ENCODE peak calls at places on chromosomes 16 and 17, in seven cellular contexts. X is tibial nerve, R is PC-9, O is Peyer's patch, C is dorsolateral prefrontal cortex, A is colonic mucosa, K is DND-41. Q is an unnamed sample.

GRCh38 chr17:35738519-35739133 is 7.2 kb downstream of the RASL10B start:
- DNase-seq in O (no peak), R (no peak), X (no peak), K (no peak), A (no peak), C (no peak), Q (no peak)

GRCh38 chr16:31071861-31072260 is 2.2 kb downstream of the ZNF668 start:
- DNase-seq in A (no peak), O (no peak), K (no peak), C (no peak), X (no peak), R (no peak), Q (peak; percentile 19)

GRCh38 chr16:2473999-2474876 is 689 bp upstream of the TBC1D24 start:
- DNase-seq in A (peak; percentile 58), X (no peak), K (peak; percentile 62), C (no peak), O (peak; percentile 71), R (no peak), Q (peak; percentile 53)

GRCh38 chr17:78675836-78676235 is 98.6 kb upstream of the DNAH17 start:
- DNase-seq in O (peak; percentile 38), C (no peak), K (no peak), X (no peak), A (no peak), R (no peak), Q (no peak)

GRCh38 chr16:79509221-79509631 is 91.3 kb downstream of the MAF start:
- DNase-seq in A (no peak), K (no peak), X (peak; percentile 21), R (no peak), O (peak; percentile 46), C (peak; percentile 24), Q (no peak)

GRCh38 chr17:57916925-57917858 is 38.0 kb downstream of the CUEDC1 start:
- DNase-seq in X (no peak), R (no peak), C (no peak), K (no peak), O (peak; percentile 70), A (no peak), Q (no peak)

GRCh38 chr17:921161-921560 is 58.4 kb downstream of the NXN start:
- DNase-seq in C (no peak), X (no peak), K (no peak), O (no peak), A (no peak), R (no peak), Q (no peak)

GRCh38 chr16:6231351-6231750 is 1101.3 kb upstream of the RBFOX1 start:
- DNase-seq in K (no peak), A (no peak), X (no peak), R (no peak), C (no peak), O (no peak), Q (no peak)

GRCh38 chr16:50742521-50743150 is 750 bp downstream of the CYLD start:
- DNase-seq in A (peak; percentile 29), X (no peak), R (no peak), C (no peak), K (peak; percentile 27), O (peak; percentile 71), Q (peak; percentile 48)

GRCh38 chr17:956905-957304 is 22.7 kb downstream of the NXN start:
- DNase-seq in R (peak; percentile 74), C (no peak), O (no peak), K (no peak), A (no peak), X (no peak), Q (no peak)

GRCh38 chr16:73066321-73066926 is 18.5 kb upstream of the ZFHX3 start:
- DNase-seq in K (no peak), C (no peak), O (peak; percentile 43), X (no peak), R (no peak), A (no peak), Q (no peak)

GRCh38 chr17:48878920-48879898 is 13.4 kb upstream of the ATP5MC1 start:
- DNase-seq in K (peak; percentile 72), C (no peak), R (peak; percentile 52), X (peak; percentile 61), O (peak; percentile 79), A (peak; percentile 73), Q (peak; percentile 77)

GRCh38 chr17:49213399-49213798 is 2.9 kb downstream of the ABI3 start:
- DNase-seq in X (no peak), R (no peak), A (no peak), K (no peak), O (no peak), C (no peak), Q (no peak)

GRCh38 chr16:50279142-50279865 is 13.0 kb downstream of the ADCY7 start:
- DNase-seq in O (peak; percentile 73), R (no peak), C (no peak), X (peak; percentile 61), A (peak; percentile 79), K (no peak), Q (peak; percentile 36)

GRCh38 chr17:15291674-15292361 is 26.7 kb upstream of the PMP22 start:
- DNase-seq in R (no peak), A (no peak), K (no peak), C (no peak), X (no peak), O (no peak), Q (no peak)

GRCh38 chr17:56603486-56604238 is 10.2 kb downstream of the NOG start:
- DNase-seq in R (no peak), K (no peak), A (no peak), O (no peak), X (no peak), C (no peak), Q (peak; percentile 66)

GRCh38 chr17:76493505-76494167 is 7.6 kb downstream of the RHBDF2 start:
- DNase-seq in A (no peak), R (no peak), O (peak; percentile 74), C (no peak), K (peak; percentile 26), X (no peak), Q (peak; percentile 36)

GRCh38 chr16:84839054-84839453 is 19.3 kb downstream of the CRISPLD2 start:
- DNase-seq in X (no peak), A (no peak), K (no peak), R (no peak), C (no peak), O (no peak), Q (no peak)
- H3K27ac ChIP-seq in X (no peak overlapping the region), A (no peak overlapping the region), K (no peak overlapping the region), R (no peak overlapping the region), C (no peak overlapping the region), O (no peak overlapping the region), Q (peak overlapping the region; percentile 21)

GRCh38 chr16:1422076-1422475 is 1.5 kb upstream of the UQCC4 start:
- DNase-seq in X (no peak), A (no peak), R (no peak), K (no peak), C (no peak), O (no peak), Q (no peak)
- H3K27ac ChIP-seq in X (no peak overlapping the region), A (no peak overlapping the region), R (no peak overlapping the region), K (peak overlapping the region; percentile 52), C (no peak overlapping the region), O (peak overlapping the region; percentile 95), Q (no peak overlapping the region)

DNA sequence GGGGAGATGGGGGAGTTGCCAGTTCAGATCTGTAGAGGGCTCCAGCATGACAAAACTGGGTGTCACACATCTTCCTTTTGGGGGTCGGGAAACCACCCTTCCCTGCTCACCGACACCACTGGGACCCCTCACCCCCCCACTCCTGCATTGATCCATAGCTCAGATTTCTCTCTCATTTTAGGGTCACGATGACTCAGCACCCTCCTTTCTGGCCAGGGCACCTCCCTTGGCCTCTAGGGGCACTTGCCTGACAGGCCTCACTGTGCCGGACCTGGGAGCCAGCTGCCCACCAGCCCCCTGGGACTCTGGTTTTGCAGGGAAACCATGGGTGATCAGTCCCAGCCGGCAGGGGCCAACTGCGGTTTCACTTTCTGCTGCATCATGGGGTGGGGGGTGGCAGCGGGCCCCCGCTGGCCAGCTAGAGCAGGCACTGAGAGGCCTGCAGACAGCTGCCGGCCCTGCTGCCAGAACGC is 239.4 kb downstream of the MRTFB start:
- DNase-seq in A (no peak), X (no peak), R (peak; percentile 52), C (no peak), O (no peak), K (peak; percentile 64), Q (no peak)
- H3K27ac ChIP-seq in A (no peak overlapping the region), X (no peak overlapping the region), R (peak overlapping the region; percentile 99), C (no peak overlapping the region), O (no peak overlapping the region), K (no peak overlapping the region), Q (no peak overlapping the region)

GRCh38 chr17:60369727-60370126 is 22.2 kb downstream of the USP32 start:
- DNase-seq in C (no peak), R (no peak), X (no peak), K (no peak), O (no peak), A (no peak), Q (no peak)

GRCh38 chr17:60372790-60373483 is 19.0 kb downstream of the USP32 start:
- DNase-seq in O (no peak), K (no peak), R (peak; percentile 78), X (no peak), A (no peak), C (no peak), Q (no peak)

GRCh38 chr17:60371416-60371815 is 20.5 kb downstream of the USP32 start:
- DNase-seq in O (no peak), A (no peak), X (no peak), K (no peak), C (no peak), R (no peak), Q (no peak)

GRCh38 chr17:60371818-60372510 is 20.0 kb downstream of the USP32 start:
- DNase-seq in R (no peak), A (no peak), K (no peak), O (no peak), C (no peak), X (no peak), Q (no peak)
- H3K27ac ChIP-seq in R (no peak overlapping the region), A (no peak overlapping the region), K (no peak overlapping the region), O (no peak overlapping the region), C (no peak overlapping the region), X (no peak overlapping the region), Q (no peak overlapping the region)

GRCh38 chr16:56610609-56611111 is 2.3 kb downstream of the MT2A start:
- DNase-seq in A (no peak), X (no peak), O (no peak), R (no peak), K (peak; percentile 55), C (no peak), Q (no peak)
- H3K27ac ChIP-seq in A (peak overlapping the region; percentile 88), X (peak overlapping the region; percentile 76), O (peak overlapping the region; percentile 81), R (peak overlapping the region; percentile 73), K (peak overlapping the region; percentile 62), C (peak overlapping the region; percentile 88), Q (peak overlapping the region; percentile 96)